ENCODE peak calls at places on chromosomes 1 and 21, in seven cellular contexts. R, U, H, O, L, F and C are unnamed samples.

GRCh38 chr1:152502496-152503180 is 8.0 kb upstream of the LCE5A start:
- DNase-seq in R (no peak), U (no peak), H (no peak), O (peak; percentile 84), L (no peak), F (no peak), C (no peak)

GRCh38 chr21:37710555-37711293 is 205.5 kb downstream of the KCNJ6 start:
- DNase-seq in R (no peak), U (no peak), H (no peak), O (no peak), L (no peak), F (peak; percentile 68), C (no peak)

GRCh38 chr1:17082761-17083160 is 28.9 kb upstream of the SDHB start:
- DNase-seq in R (no peak), U (no peak), H (no peak), O (no peak), L (no peak), F (no peak), C (no peak)

GRCh38 chr1:110265186-110265585 is 55.1 kb downstream of the KCNC4 start:
- DNase-seq in R (no peak), U (no peak), H (no peak), O (no peak), L (no peak), F (no peak), C (no peak)

GRCh38 chr21:43341349-43342163 is 85.4 kb downstream of the SIK1 start:
- DNase-seq in R (no peak), U (no peak), H (no peak), O (peak; percentile 89), L (no peak), F (peak; percentile 65), C (no peak)

GRCh38 chr1:5886140-5886483 is 106.1 kb downstream of the NPHP4 start:
- DNase-seq in R (no peak), U (no peak), H (no peak), O (no peak), L (no peak), F (no peak), C (no peak)

GRCh38 chr21:23740463-23740862 is 1866.8 kb downstream of the MRPL39 start:
- DNase-seq in R (no peak), U (no peak), H (no peak), O (no peak), L (no peak), F (no peak), C (no peak)

GRCh38 chr1:201582261-201582951 is 43.5 kb downstream of the NAV1 start:
- DNase-seq in R (peak; percentile 38), U (peak; percentile 47), H (no peak), O (peak; percentile 18), L (peak; percentile 80), F (peak; percentile 70), C (peak; percentile 51)

GRCh38 chr1:81812712-81813111 is 12.0 kb downstream of the ADGRL2 start:
- DNase-seq in R (no peak), U (no peak), H (no peak), O (peak; percentile 34), L (no peak), F (peak; percentile 8), C (no peak)

GRCh38 chr1:179447489-179447888 is 81.7 kb downstream of the AXDND1 start:
- DNase-seq in R (no peak), U (no peak), H (no peak), O (peak; percentile 44), L (no peak), F (peak; percentile 2), C (no peak)

GRCh38 chr1:2232916-2233438 is 4.9 kb downstream of the SKI start:
- DNase-seq in R (no peak), U (no peak), H (no peak), O (no peak), L (no peak), F (no peak), C (peak; percentile 80)

GRCh38 chr1:99180343-99180808 is 83.9 kb upstream of the PLPPR4 start:
- DNase-seq in R (peak; percentile 71), U (peak; percentile 80), H (peak; percentile 62), O (peak; percentile 68), L (peak; percentile 72), F (peak; percentile 74), C (no peak)

GRCh38 chr21:25834376-25834775 is 99.6 kb downstream of the GABPA start:
- DNase-seq in R (no peak), U (no peak), H (no peak), O (no peak), L (no peak), F (no peak), C (no peak)

GRCh38 chr21:46118871-46119564 is 21.1 kb downstream of the COL6A2 start:
- DNase-seq in R (peak; percentile 6), U (peak; percentile 8), H (peak; percentile 28), O (no peak), L (peak; percentile 63), F (no peak), C (peak; percentile 59)

GRCh38 chr1:85463666-85464496 is 1.1 kb downstream of the DDAH1 start:
- DNase-seq in R (no peak), U (peak; percentile 18), H (no peak), O (no peak), L (no peak), F (no peak), C (no peak)

GRCh38 chr1:227219715-227220292 is 98.5 kb downstream of the CDC42BPA start:
- DNase-seq in R (no peak), U (no peak), H (no peak), O (no peak), L (no peak), F (no peak), C (no peak)

GRCh38 chr21:32423320-32423719 is 10.8 kb downstream of the EVA1C start:
- DNase-seq in R (no peak), U (no peak), H (no peak), O (no peak), L (no peak), F (peak; percentile 94), C (no peak)

GRCh38 chr1:180933141-180933540 is 20.4 kb downstream of the KIAA1614 start:
- DNase-seq in R (no peak), U (no peak), H (no peak), O (no peak), L (no peak), F (no peak), C (no peak)

GRCh38 chr1:151705146-151705545 is 11.5 kb downstream of the CELF3 start:
- DNase-seq in R (no peak), U (no peak), H (no peak), O (no peak), L (no peak), F (no peak), C (no peak)

GRCh38 chr1:172960019-172960418 is 90.7 kb downstream of the TNFSF18 start:
- DNase-seq in R (no peak), U (no peak), H (no peak), O (no peak), L (no peak), F (peak; percentile 76), C (no peak)

GRCh38 chr1:10031461-10031860 is 1.3 kb upstream of the UBE4B start:
- DNase-seq in R (no peak), U (no peak), H (no peak), O (peak; percentile 5), L (no peak), F (peak; percentile 75), C (no peak)

GRCh38 chr1:203607169-203607873 is 19.3 kb upstream of the ATP2B4 start:
- DNase-seq in R (peak; percentile 28), U (peak; percentile 36), H (no peak), O (peak; percentile 70), L (no peak), F (peak; percentile 98), C (peak; percentile 84)

GRCh38 chr1:9009438-9010366 is 16.5 kb downstream of the SLC2A7 start:
- DNase-seq in R (peak; percentile 47), U (no peak), H (no peak), O (peak; percentile 30), L (no peak), F (peak; percentile 28), C (peak; percentile 85)

GRCh38 chr1:11929849-11930248 is 3.6 kb upstream of the KIAA2013 start:
- DNase-seq in R (peak; percentile 75), U (peak; percentile 81), H (no peak), O (peak; percentile 32), L (peak; percentile 94), F (peak; percentile 71), C (no peak)
- H3K27ac ChIP-seq in R (peak overlapping the region; percentile 62), U (peak overlapping the region; percentile 71), H (peak overlapping the region; percentile 68), O (no peak overlapping the region), L (peak overlapping the region; percentile 76), F (peak overlapping the region; percentile 58), C (peak overlapping the region; percentile 27)

DNA sequence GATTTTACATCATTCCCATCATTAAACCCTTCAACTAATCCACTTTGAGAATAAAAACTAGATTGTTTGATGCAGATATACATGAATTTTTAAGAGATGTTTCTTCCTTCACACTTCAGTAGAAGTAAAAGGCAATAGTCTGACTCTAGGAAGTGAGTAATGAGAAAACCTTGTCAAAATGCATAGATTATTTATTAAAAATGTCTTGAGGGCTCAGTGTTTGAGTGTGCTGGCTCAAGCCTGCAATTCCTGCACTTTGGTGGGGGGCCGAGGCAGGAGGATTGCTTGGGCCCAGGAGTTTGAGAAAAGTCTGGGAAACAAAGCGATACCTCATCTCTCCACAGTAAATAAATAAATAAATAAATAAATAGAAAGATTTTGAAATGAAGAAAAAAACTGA is 177.1 kb downstream of the NEGR1 start:
- DNase-seq in R (no peak), U (no peak), H (no peak), O (no peak), L (no peak), F (no peak), C (no peak)
- TF ChIP-seq POLR2A in R (no peak), U (no peak), H (no peak), O (no peak), L (no peak), F (no peak), C (no peak)

GRCh38 chr1:101190441-101190840 is 46.4 kb upstream of the S1PR1 start:
- DNase-seq in R (no peak), U (no peak), H (no peak), O (no peak), L (no peak), F (peak; percentile 68), C (no peak)

GRCh38 chr1:101188311-101188710 is 48.5 kb upstream of the S1PR1 start:
- DNase-seq in R (no peak), U (no peak), H (no peak), O (no peak), L (no peak), F (peak; percentile 65), C (no peak)

GRCh38 chr1:101193733-101194169 is 43.1 kb upstream of the S1PR1 start:
- DNase-seq in R (no peak), U (no peak), H (no peak), O (no peak), L (no peak), F (no peak), C (no peak)

GRCh38 chr1:101187287-101187686 is 49.5 kb upstream of the S1PR1 start:
- DNase-seq in R (no peak), U (no peak), H (no peak), O (no peak), L (no peak), F (peak; percentile 72), C (no peak)

DNA sequence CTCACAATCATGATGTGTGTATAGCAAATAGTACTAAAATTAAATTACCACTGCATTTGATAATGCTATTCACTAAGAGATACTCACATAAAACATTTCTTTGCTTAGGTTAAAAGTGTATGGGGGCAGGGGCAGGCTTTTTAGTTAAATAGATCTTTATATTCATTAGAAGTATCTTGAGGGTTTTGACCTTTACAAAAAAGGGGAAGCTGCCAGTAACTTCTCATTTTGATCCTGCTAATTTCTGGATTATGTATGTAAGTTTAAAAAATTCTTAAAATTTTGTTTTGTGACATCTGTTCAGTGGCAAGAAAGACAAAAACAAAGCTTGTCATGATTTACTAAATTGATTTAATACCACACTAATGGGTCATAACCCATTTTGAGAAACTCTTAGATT is 45.8 kb upstream of the S1PR1 start:
- DNase-seq in R (no peak), U (no peak), H (no peak), O (no peak), L (no peak), F (no peak), C (no peak)
- H3K27ac ChIP-seq in R (no peak overlapping the region), U (no peak overlapping the region), H (no peak overlapping the region), O (no peak overlapping the region), L (no peak overlapping the region), F (no peak overlapping the region), C (no peak overlapping the region)

GRCh38 chr1:23558140-23558871 is 995 bp downstream of the ID3 start:
- DNase-seq in R (peak; percentile 83), U (peak; percentile 94), H (no peak), O (peak; percentile 77), L (peak; percentile 72), F (peak; percentile 48), C (peak; percentile 89)
- TF ChIP-seq POLR2A in R (peak; percentile 93), U (peak; percentile 97), H (no peak), O (peak; percentile 9), L (peak; percentile 43), F (peak; percentile 18), C (no peak)